ENCODE peak calls at places on chromosomes 13 and 19, in five cellular contexts. A is aorta, B is fibroblast of lung, N is ovary, Y is right cardiac atrium. C is an unnamed sample. For H3K9me3, the result is how much of the 10 kb centered on the place peaks cover.

GRCh38 chr13:22837980-22838615 is 342.7 kb upstream of the SGCG start:
- DNase-seq in A (no peak), B (no peak), N (no peak), Y (no peak), C (no peak)

GRCh38 chr13:51638497-51638871 is 54.2 kb downstream of the WDFY2 start:
- DNase-seq in A (no peak), B (peak), N (no peak), Y (no peak), C (no peak)

GRCh38 chr13:45119469-45119989 is 781 bp upstream of the GTF2F2 start:
- DNase-seq in A (no peak), B (peak), N (no peak), Y (no peak), C (peak)

GRCh38 chr13:33634526-33635111 is 183.3 kb upstream of the RFC3 start:
- DNase-seq in A (no peak), B (peak), N (peak), Y (no peak), C (no peak)

GRCh38 chr13:94921181-94921580 is 208.8 kb upstream of the SOX21 start:
- DNase-seq in A (no peak), B (no peak), N (no peak), Y (no peak), C (no peak)

GRCh38 chr13:32587774-32588165 is 1.5 kb downstream of the PDS5B start:
- DNase-seq in A (no peak), B (peak), N (no peak), Y (no peak), C (no peak)

GRCh38 chr13:34926513-34926912 is 15.6 kb upstream of the NBEA start:
- DNase-seq in A (no peak), B (peak), N (no peak), Y (no peak), C (no peak)

GRCh38 chr19:8456064-8456463 is 11.3 kb downstream of the HNRNPM start:
- DNase-seq in A (no peak), B (no peak), N (no peak), Y (no peak), C (no peak)

GRCh38 chr19:36986601-36987000 is 70.5 kb downstream of the ZNF568 start:
- DNase-seq in A (no peak), B (no peak), N (no peak), Y (no peak), C (no peak)

GRCh38 chr19:38658462-38659306 is 11.2 kb downstream of the ACTN4 start:
- DNase-seq in A (no peak), B (peak), N (no peak), Y (no peak), C (peak)

GRCh38 chr13:48429886-48430285 is 17.0 kb upstream of the LPAR6 start:
- DNase-seq in A (no peak), B (no peak), N (no peak), Y (no peak), C (no peak)

GRCh38 chr13:36445806-36446423 is 13.6 kb downstream of the CCNA1 start:
- DNase-seq in A (no peak), B (no peak), N (no peak), Y (no peak), C (no peak)

GRCh38 chr19:13094771-13095392 is 7.8 kb downstream of the LYL1 start:
- DNase-seq in A (no peak), B (no peak), N (no peak), Y (peak), C (no peak)

GRCh38 chr13:41809962-41810361 is 150.9 kb downstream of the VWA8 start:
- DNase-seq in A (no peak), B (no peak), N (no peak), Y (no peak), C (no peak)

GRCh38 chr19:50551713-50552187 is 16.5 kb downstream of the LRRC4B start:
- DNase-seq in A (no peak), B (no peak), N (no peak), Y (no peak), C (no peak)

GRCh38 chr19:30076101-30076551 is 134.1 kb downstream of the URI1 start:
- DNase-seq in A (peak), B (no peak), N (peak), Y (no peak), C (no peak)

GRCh38 chr19:16070366-16070990 is 5.8 kb upstream of the TPM4 start:
- DNase-seq in A (peak), B (no peak), N (no peak), Y (peak), C (peak)

GRCh38 chr19:54266133-54266532 is 9.1 kb upstream of the LILRB5 start:
- DNase-seq in A (peak), B (peak), N (peak), Y (peak), C (peak)

GRCh38 chr19:8629184-8629583 is 1.2 kb upstream of the NFILZ start:
- DNase-seq in A (no peak), B (no peak), N (no peak), Y (no peak), C (no peak)

DNA sequence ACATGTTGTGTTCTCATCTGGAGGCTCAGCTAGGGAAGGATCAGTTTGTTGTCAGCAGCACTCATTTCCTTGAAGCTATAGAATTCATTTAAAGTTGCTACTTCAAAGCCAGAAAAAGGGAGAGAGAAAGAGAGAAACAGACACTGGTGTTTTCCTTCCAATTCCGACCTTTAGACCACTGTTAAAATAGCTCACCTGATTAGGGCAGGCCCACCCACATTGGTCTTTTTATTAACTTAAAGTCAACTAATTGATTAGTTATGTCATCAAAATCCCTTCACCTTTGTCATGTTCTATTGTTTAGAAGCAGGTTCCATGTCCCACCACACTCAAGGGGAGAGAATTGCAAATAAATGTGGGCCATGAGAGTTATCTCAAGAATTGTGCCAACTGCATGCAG is 560.2 kb downstream of the PCDH17 start:
- DNase-seq in A (no peak), B (no peak), N (no peak), Y (no peak), C (no peak)
- H3K9me3 ChIP-seq in A (under half), B (under half), N (under half), Y (under half), C (under half)

GRCh38 chr19:18176367-18177310 is 3.0 kb downstream of the IFI30 start:
- DNase-seq in A (no peak), B (no peak), N (no peak), Y (no peak), C (no peak)

GRCh38 chr19:18173054-18173571 is 500 bp upstream of the IFI30 start:
- DNase-seq in A (peak), B (no peak), N (no peak), Y (peak), C (peak)

GRCh38 chr19:18172331-18173053 is 1.1 kb upstream of the IFI30 start:
- DNase-seq in A (no peak), B (no peak), N (peak), Y (no peak), C (no peak)

GRCh38 chr19:18173572-18174294 is at the start of gene IFI30:
- DNase-seq in A (peak), B (no peak), N (peak), Y (peak), C (peak)

DNA sequence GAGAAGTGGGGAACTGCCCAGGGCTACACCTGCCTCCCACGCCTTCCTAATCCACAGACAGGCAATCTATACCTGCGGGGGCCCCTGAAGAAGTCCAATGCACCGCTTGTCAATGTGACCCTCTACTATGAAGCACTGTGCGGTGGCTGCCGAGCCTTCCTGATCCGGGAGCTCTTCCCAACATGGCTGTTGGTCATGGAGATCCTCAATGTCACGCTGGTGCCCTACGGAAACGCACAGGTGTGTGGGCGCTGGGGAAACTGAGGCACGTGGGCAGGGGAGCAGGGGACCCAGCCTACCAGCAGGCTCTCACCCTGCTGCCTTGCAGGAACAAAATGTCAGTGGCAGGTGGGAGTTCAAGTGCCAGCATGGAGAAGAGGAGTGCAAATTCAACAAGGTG is 1.4 kb downstream of the IFI30 start:
- DNase-seq in A (no peak), B (no peak), N (no peak), Y (no peak), C (no peak)
- H3K4me3 ChIP-seq in A (no peak), B (no peak), N (no peak), Y (no peak), C (no peak)

DNA sequence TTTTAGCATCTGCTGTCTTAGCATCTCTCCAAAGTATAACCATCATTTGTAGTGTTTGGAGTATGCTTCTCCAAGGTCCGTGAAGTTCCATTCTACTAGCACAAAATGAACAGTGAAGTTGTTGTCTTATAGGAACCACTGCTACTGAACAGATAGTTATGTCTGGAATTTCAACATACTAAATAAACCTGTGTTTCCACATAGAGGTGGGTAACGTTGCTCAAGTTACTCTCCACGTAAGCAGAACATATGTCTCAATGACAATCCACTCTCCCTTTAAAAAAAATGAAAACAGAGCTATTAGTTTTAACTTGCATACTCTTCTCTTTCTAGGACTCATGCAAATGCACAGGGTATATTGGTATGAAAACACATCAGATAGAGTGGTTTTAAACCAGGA is 184.3 kb upstream of the TRPC4 start:
- DNase-seq in A (no peak), B (no peak), N (no peak), Y (no peak), C (no peak)
- H3K9me3 ChIP-seq in A (under half), B (under half), N (under half), Y (under half), C (under half)

GRCh38 chr13:109243311-109243951 is 543.0 kb downstream of the IRS2 start:
- DNase-seq in A (no peak), B (peak), N (no peak), Y (no peak), C (no peak)

GRCh38 chr13:109246001-109246400 is 540.4 kb downstream of the IRS2 start:
- DNase-seq in A (no peak), B (no peak), N (no peak), Y (no peak), C (no peak)

GRCh38 chr13:109235901-109236300 is 550.5 kb downstream of the IRS2 start:
- DNase-seq in A (no peak), B (no peak), N (no peak), Y (no peak), C (no peak)

GRCh38 chr13:109241160-109241559 is 545.2 kb downstream of the IRS2 start:
- DNase-seq in A (no peak), B (peak), N (no peak), Y (no peak), C (no peak)
- H3K4me3 ChIP-seq in A (no peak), B (no peak), N (no peak), Y (no peak), C (no peak)

GRCh38 chr19:28560786-28561185 is 652.2 kb downstream of the UQCRFS1 start:
- DNase-seq in A (no peak), B (no peak), N (no peak), Y (no peak), C (no peak)

GRCh38 chr19:28558783-28559182 is 654.2 kb downstream of the UQCRFS1 start:
- DNase-seq in A (no peak), B (no peak), N (no peak), Y (no peak), C (no peak)

GRCh38 chr19:28567834-28568233 is 645.1 kb downstream of the UQCRFS1 start:
- DNase-seq in A (no peak), B (no peak), N (no peak), Y (no peak), C (no peak)

GRCh38 chr19:28569132-28570114 is 643.5 kb downstream of the UQCRFS1 start:
- DNase-seq in A (no peak), B (no peak), N (no peak), Y (no peak), C (no peak)

GRCh38 chr19:28563964-28564914 is 648.7 kb downstream of the UQCRFS1 start:
- DNase-seq in A (no peak), B (no peak), N (no peak), Y (no peak), C (no peak)
- H3K9me3 ChIP-seq in A (under half), B (under half), N (under half), Y (under half), C (under half)

GRCh38 chr19:19599190-19599535 is 19.3 kb downstream of the PBX4 start:
- DNase-seq in A (no peak), B (no peak), N (no peak), Y (no peak), C (no peak)
- H3K4me3 ChIP-seq in A (no peak), B (no peak), N (no peak), Y (no peak), C (no peak)

GRCh38 chr13:46405457-46405856 is 18.4 kb upstream of the RUBCNL start:
- DNase-seq in A (no peak), B (no peak), N (no peak), Y (no peak), C (no peak)
- H3K9me3 ChIP-seq in A (under half), B (under half), N (under half), Y (under half), C (under half)